ENCODE peak calls at places on chromosomes 5 and 9, in eight cellular contexts. P is KBM-7; X is HT1080; J is NCI-H2081 treated with DMSO at 0.1 percent for 48 hours; V is HTR-8/SVneo; Y is lower lobe of right lung; O is activated CD4-positive, CD25-positive, alpha-beta regulatory T cell treated with anti-CD3 and anti-CD28 coated beads, Interleukin-2, amount 50 U/mL, for 16 hours; K is right cardiac atrium. R is an unnamed sample.

GRCh38 chr5:152349683-152350526 is 55.2 kb downstream of the NMUR2 start:
- DNase-seq in P (peak), X (no peak), J (peak), V (peak), Y (peak), O (no peak), K (peak), R (peak)

GRCh38 chr9:36826581-36826980 is 207.5 kb downstream of the PAX5 start:
- DNase-seq in P (no peak), X (no peak), J (no peak), V (no peak), Y (no peak), O (no peak), K (no peak), R (no peak)

GRCh38 chr5:135240283-135240633 is 158.8 kb downstream of the MACROH2A1 start:
- DNase-seq in P (no peak), X (no peak), J (no peak), V (no peak), Y (no peak), O (no peak), K (no peak), R (no peak)

GRCh38 chr5:135423158-135423925 is 23.8 kb downstream of the DCANP1 start:
- DNase-seq in P (peak), X (no peak), J (no peak), V (no peak), Y (no peak), O (no peak), K (no peak), R (no peak)

GRCh38 chr9:13804532-13804931 is 509.4 kb downstream of the NFIB start:
- DNase-seq in P (no peak), X (peak), J (no peak), V (no peak), Y (no peak), O (no peak), K (no peak), R (no peak)

GRCh38 chr5:149212203-149212951 is 59.3 kb upstream of the AFAP1L1 start:
- DNase-seq in P (no peak), X (peak), J (no peak), V (peak), Y (no peak), O (no peak), K (no peak), R (no peak)

GRCh38 chr9:135712571-135713295 is 10.7 kb downstream of the KCNT1 start:
- DNase-seq in P (no peak), X (no peak), J (no peak), V (no peak), Y (no peak), O (no peak), K (no peak), R (no peak)

GRCh38 chr5:6714221-6715041 is 1.2 kb downstream of the TENT4A start:
- DNase-seq in P (no peak), X (no peak), J (no peak), V (no peak), Y (peak), O (no peak), K (peak), R (peak)

GRCh38 chr5:172775326-172776234 is 4.6 kb upstream of the DUSP1 start:
- DNase-seq in P (no peak), X (peak), J (no peak), V (no peak), Y (peak), O (no peak), K (no peak), R (no peak)

GRCh38 chr9:4630836-4631235 is 31.3 kb upstream of the PLPP6 start:
- DNase-seq in P (no peak), X (peak), J (no peak), V (no peak), Y (no peak), O (no peak), K (no peak), R (no peak)

GRCh38 chr5:74526111-74526510 is 114.4 kb downstream of the ENC1 start:
- DNase-seq in P (no peak), X (no peak), J (no peak), V (no peak), Y (no peak), O (no peak), K (no peak), R (no peak)

GRCh38 chr9:82805027-82805426 is 257.9 kb downstream of the RASEF start:
- DNase-seq in P (no peak), X (no peak), J (no peak), V (no peak), Y (no peak), O (no peak), K (no peak), R (no peak)

GRCh38 chr5:137091473-137091872 is 407.7 kb downstream of the SPOCK1 start:
- DNase-seq in P (no peak), X (no peak), J (no peak), V (peak), Y (no peak), O (no peak), K (no peak), R (peak)

GRCh38 chr9:109441296-109441695 is 56.8 kb downstream of the PTPN3 start:
- DNase-seq in P (no peak), X (peak), J (no peak), V (no peak), Y (no peak), O (no peak), K (no peak), R (no peak)

GRCh38 chr9:129801504-129801903 is 1.5 kb upstream of the TOR1B start:
- DNase-seq in P (no peak), X (no peak), J (no peak), V (no peak), Y (no peak), O (no peak), K (no peak), R (no peak)

GRCh38 chr9:88813810-88814209 is 177.5 kb upstream of the S1PR3 start:
- DNase-seq in P (no peak), X (no peak), J (no peak), V (no peak), Y (no peak), O (no peak), K (no peak), R (no peak)

GRCh38 chr9:107020040-107020530 is 157.1 kb downstream of the ZNF462 start:
- DNase-seq in P (no peak), X (peak), J (no peak), V (peak), Y (no peak), O (no peak), K (no peak), R (no peak)

GRCh38 chr9:19787672-19788071 is 1.2 kb downstream of the SLC24A2 start:
- DNase-seq in P (no peak), X (no peak), J (no peak), V (no peak), Y (no peak), O (no peak), K (no peak), R (no peak)

GRCh38 chr9:112097712-112098688 is 77.1 kb downstream of the SUSD1 start:
- DNase-seq in P (peak), X (peak), J (peak), V (peak), Y (peak), O (peak), K (peak), R (peak)

GRCh38 chr9:127788337-127789011 is 2.6 kb downstream of the CDK9 start:
- DNase-seq in P (no peak), X (no peak), J (no peak), V (no peak), Y (no peak), O (no peak), K (peak), R (peak)

GRCh38 chr9:137310190-137311052 is 8.3 kb upstream of the NRARP start:
- DNase-seq in P (no peak), X (no peak), J (no peak), V (no peak), Y (peak), O (no peak), K (peak), R (no peak)

GRCh38 chr5:181246276-181247050 is 2.8 kb upstream of the RACK1 start:
- DNase-seq in P (peak), X (peak), J (no peak), V (peak), Y (peak), O (peak), K (peak), R (peak)

GRCh38 chr5:5291357-5291756 is 131.1 kb upstream of the ICE1 start:
- DNase-seq in P (no peak), X (peak), J (no peak), V (peak), Y (no peak), O (no peak), K (no peak), R (no peak)

GRCh38 chr9:96450613-96451544 is 910 bp downstream of the HABP4 start:
- DNase-seq in P (peak), X (no peak), J (no peak), V (no peak), Y (no peak), O (peak), K (peak), R (peak)

GRCh38 chr5:77774981-77775772 is 962 bp downstream of the TBCA start:
- DNase-seq in P (no peak), X (no peak), J (no peak), V (no peak), Y (no peak), O (no peak), K (peak), R (no peak)

GRCh38 chr5:41908374-41909079 is 4.4 kb downstream of the RIMOC1 start:
- DNase-seq in P (peak), X (peak), J (no peak), V (no peak), Y (no peak), O (no peak), K (no peak), R (no peak)

GRCh38 chr5:43401827-43402226 is 10.4 kb downstream of the CCL28 start:
- DNase-seq in P (no peak), X (peak), J (no peak), V (peak), Y (no peak), O (no peak), K (no peak), R (no peak)

GRCh38 chr9:96222132-96222531 is 79.8 kb downstream of the HSD17B3 start:
- DNase-seq in P (no peak), X (no peak), J (no peak), V (no peak), Y (no peak), O (no peak), K (no peak), R (no peak)

GRCh38 chr9:123637940-123638634 is 282.1 kb downstream of the CRB2 start:
- DNase-seq in P (peak), X (peak), J (no peak), V (no peak), Y (no peak), O (peak), K (no peak), R (no peak)

GRCh38 chr5:93592866-93593265 is 9.8 kb downstream of the NR2F1 start:
- DNase-seq in P (no peak), X (no peak), J (no peak), V (no peak), Y (no peak), O (no peak), K (no peak), R (no peak)

GRCh38 chr9:75488082-75488713 is 399.9 kb downstream of the OSTF1 start:
- DNase-seq in P (no peak), X (no peak), J (no peak), V (no peak), Y (peak), O (no peak), K (peak), R (no peak)

GRCh38 chr5:173283318-173284288 is 44.6 kb downstream of the STC2 start:
- DNase-seq in P (peak), X (peak), J (no peak), V (peak), Y (peak), O (peak), K (peak), R (peak)

GRCh38 chr9:20191239-20191840 is 402.5 kb upstream of the SLC24A2 start:
- DNase-seq in P (no peak), X (peak), J (no peak), V (no peak), Y (no peak), O (no peak), K (no peak), R (no peak)

GRCh38 chr9:113634597-113635515 is 171.3 kb downstream of the RGS3 start:
- DNase-seq in P (no peak), X (peak), J (no peak), V (no peak), Y (no peak), O (no peak), K (no peak), R (peak)

GRCh38 chr9:15096959-15097358 is 186.7 kb upstream of the FREM1 start:
- DNase-seq in P (no peak), X (no peak), J (no peak), V (no peak), Y (no peak), O (no peak), K (no peak), R (no peak)

GRCh38 chr5:109916481-109917153 is 226.9 kb downstream of the MAN2A1 start:
- DNase-seq in P (no peak), X (no peak), J (no peak), V (no peak), Y (no peak), O (no peak), K (no peak), R (no peak)